ENCODE peak calls at places on chromosomes 16 and 17, in nine cellular contexts. F is transverse colon; X is ACHN; P is T47D; G is Peyer's patch; M is endothelial cell; O is stimulated activated CD8-positive, alpha-beta memory T cell treated with anti-CD3 and anti-CD28 coated beads, Interleukin-15, amount 100 ng/mL, for 4 hours; V is spleen; D is H7. E is an unnamed sample.

GRCh38 chr17:4712526-4712925 is 2.1 kb downstream of the ARRB2 start:
- DNase-seq in V (no peak), F (no peak), D (no peak), X (no peak), O (no peak), G (no peak), P (no peak), M (no peak), E (no peak)

GRCh38 chr16:87340198-87340597 is 23.0 kb upstream of the C16orf95 start:
- DNase-seq in D (no peak), M (no peak), P (no peak), X (no peak), F (no peak), V (no peak), O (no peak), G (no peak), E (no peak)

GRCh38 chr17:31907342-31907975 is 6.0 kb upstream of the UTP6 start:
- DNase-seq in D (no peak), G (no peak), P (no peak), O (no peak), M (no peak), V (no peak), F (peak), X (no peak), E (peak)

GRCh38 chr17:77449908-77450741 is 309.4 kb downstream of the SEC14L1 start:
- DNase-seq in D (peak), P (no peak), G (peak), O (no peak), F (peak), M (no peak), X (no peak), V (peak), E (peak)

GRCh38 chr16:51938861-51939260 is 608.1 kb downstream of the TOX3 start:
- DNase-seq in V (no peak), P (no peak), O (no peak), G (no peak), X (no peak), M (no peak), F (no peak), D (no peak), E (no peak)

GRCh38 chr17:5049314-5049819 is 14.1 kb upstream of the SLC52A1 start:
- DNase-seq in F (peak), M (no peak), O (peak), D (no peak), X (no peak), P (no peak), G (no peak), V (peak), E (no peak)

GRCh38 chr17:78831688-78832540 is 8.7 kb downstream of the USP36 start:
- DNase-seq in V (no peak), G (no peak), X (no peak), F (no peak), O (no peak), D (no peak), M (no peak), P (no peak), E (no peak)

GRCh38 chr16:59510008-59510424 is 775.9 kb upstream of the GOT2 start:
- DNase-seq in V (no peak), F (no peak), O (no peak), G (no peak), M (no peak), D (no peak), P (no peak), X (no peak), E (peak)

GRCh38 chr17:11279776-11280344 is 38.8 kb downstream of the SHISA6 start:
- DNase-seq in D (no peak), F (no peak), O (no peak), V (no peak), M (no peak), G (no peak), X (no peak), P (no peak), E (no peak)

GRCh38 chr16:9154576-9155410 is 63.3 kb downstream of the HAPSTR1 start:
- DNase-seq in G (no peak), M (no peak), P (no peak), O (no peak), X (no peak), V (no peak), D (peak), F (no peak), E (no peak)

GRCh38 chr17:1398028-1398427 is 2.0 kb downstream of the YWHAE start:
- DNase-seq in D (no peak), X (no peak), V (no peak), F (no peak), G (no peak), M (no peak), P (no peak), O (no peak), E (no peak)

GRCh38 chr16:75919664-75920063 is 193.4 kb upstream of the CPHXL start:
- DNase-seq in G (no peak), M (no peak), D (no peak), X (no peak), V (no peak), O (no peak), F (no peak), P (no peak), E (no peak)

GRCh38 chr16:7629571-7629970 is 296.9 kb downstream of the RBFOX1 start:
- DNase-seq in M (no peak), O (no peak), V (no peak), D (no peak), P (no peak), G (no peak), F (no peak), X (no peak), E (no peak)

GRCh38 chr17:40551874-40552768 is 13.2 kb downstream of the CCR7 start:
- DNase-seq in X (no peak), F (peak), D (peak), P (no peak), O (no peak), G (peak), V (peak), M (no peak), E (no peak)

GRCh38 chr16:15682105-15682570 is 32.1 kb downstream of the NDE1 start:
- DNase-seq in F (peak), D (peak), G (no peak), X (peak), V (no peak), P (no peak), O (no peak), M (peak), E (peak)

GRCh38 chr16:66580605-66581209 is 1.4 kb downstream of the CMTM2 start:
- DNase-seq in P (peak), G (no peak), F (no peak), D (peak), M (no peak), X (peak), O (no peak), V (no peak), E (peak)

GRCh38 chr17:21105081-21105480 is 21.7 kb upstream of the DHRS7B start:
- DNase-seq in X (no peak), G (no peak), F (no peak), M (no peak), D (no peak), P (no peak), V (no peak), O (no peak), E (no peak)

GRCh38 chr17:27265333-27265732 is 28.6 kb upstream of the WSB1 start:
- DNase-seq in F (no peak), X (no peak), O (no peak), G (no peak), V (no peak), P (no peak), D (no peak), M (no peak), E (no peak)

GRCh38 chr16:66904428-66904845 is 14.2 kb downstream of the CDH16 start:
- DNase-seq in O (no peak), P (no peak), G (peak), M (no peak), V (no peak), F (no peak), X (no peak), D (peak), E (no peak)

GRCh38 chr16:22942812-22943211 is 128.8 kb downstream of the HS3ST2 start:
- DNase-seq in O (no peak), V (no peak), F (no peak), M (no peak), G (no peak), P (no peak), D (no peak), X (no peak), E (no peak)

GRCh38 chr16:81697321-81697885 is 81.7 kb upstream of the PLCG2 start:
- DNase-seq in F (peak), V (no peak), X (peak), M (peak), P (peak), G (peak), D (peak), O (no peak), E (peak)

GRCh38 chr16:69522732-69523404 is 42.9 kb upstream of the NFAT5 start:
- DNase-seq in G (no peak), F (no peak), P (no peak), D (peak), V (no peak), O (no peak), X (peak), M (no peak), E (peak)

GRCh38 chr17:43540821-43541674 is 5.1 kb downstream of the ETV4 start:
- DNase-seq in F (no peak), P (no peak), O (no peak), D (peak), V (no peak), G (no peak), X (no peak), M (no peak), E (no peak)

GRCh38 chr17:7589204-7589868 is 558 bp downstream of the SOX15 start:
- DNase-seq in P (no peak), D (peak), G (peak), O (peak), F (peak), V (peak), M (peak), X (peak), E (no peak)